ENCODE peak calls at places on chromosomes 6 and 20, in five cellular contexts. One of them, this sample, is unnamed.
A peak's percentile ranks its signal among the peaks of the same experiment; 100 is the strongest.

GRCh38 chr6:85612690-85613474 is 19.2 kb upstream of the SNX14 start:
- DNase-seq in ureter: no peak
- DNase-seq in stimulated activated effector memory CD8-positive, alpha-beta T cell treated with anti-CD3 and anti-CD28 coated beads, Interleukin-12 subunit alpha, Interleukin-12 subunit beta, amount 100 ng/mL, for 72 hours: no peak
- DNase-seq in T1000: no peak
- DNase-seq in activated naive CD8-positive, alpha-beta T cell treated with anti-CD3 and anti-CD28 coated beads, Interleukin-2, amount 50 U/mL, for 24 hours: no peak
- DNase-seq in this sample: no peak

GRCh38 chr20:57205625-57206219 is 60.7 kb downstream of the BMP7 start:
- DNase-seq in ureter: no peak
- DNase-seq in stimulated activated effector memory CD8-positive, alpha-beta T cell treated with anti-CD3 and anti-CD28 coated beads, Interleukin-12 subunit alpha, Interleukin-12 subunit beta, amount 100 ng/mL, for 72 hours: no peak
- DNase-seq in T1000: no peak
- DNase-seq in activated naive CD8-positive, alpha-beta T cell treated with anti-CD3 and anti-CD28 coated beads, Interleukin-2, amount 50 U/mL, for 24 hours: no peak
- DNase-seq in this sample: no peak

GRCh38 chr20:62702886-62703852 is 5.5 kb upstream of the NTSR1 start:
- DNase-seq in ureter: no peak
- DNase-seq in stimulated activated effector memory CD8-positive, alpha-beta T cell treated with anti-CD3 and anti-CD28 coated beads, Interleukin-12 subunit alpha, Interleukin-12 subunit beta, amount 100 ng/mL, for 72 hours: no peak
- DNase-seq in T1000: peak; percentile 61
- DNase-seq in activated naive CD8-positive, alpha-beta T cell treated with anti-CD3 and anti-CD28 coated beads, Interleukin-2, amount 50 U/mL, for 24 hours: peak; percentile 22
- DNase-seq in this sample: peak; percentile 83

GRCh38 chr6:40044196-40044595 is 109.9 kb upstream of the MOCS1 start:
- DNase-seq in ureter: no peak
- DNase-seq in stimulated activated effector memory CD8-positive, alpha-beta T cell treated with anti-CD3 and anti-CD28 coated beads, Interleukin-12 subunit alpha, Interleukin-12 subunit beta, amount 100 ng/mL, for 72 hours: no peak
- DNase-seq in T1000: no peak
- DNase-seq in activated naive CD8-positive, alpha-beta T cell treated with anti-CD3 and anti-CD28 coated beads, Interleukin-2, amount 50 U/mL, for 24 hours: no peak
- DNase-seq in this sample: no peak

GRCh38 chr6:1716845-1717244 is 107.1 kb downstream of the FOXC1 start:
- DNase-seq in ureter: no peak
- DNase-seq in stimulated activated effector memory CD8-positive, alpha-beta T cell treated with anti-CD3 and anti-CD28 coated beads, Interleukin-12 subunit alpha, Interleukin-12 subunit beta, amount 100 ng/mL, for 72 hours: no peak
- DNase-seq in T1000: no peak
- DNase-seq in activated naive CD8-positive, alpha-beta T cell treated with anti-CD3 and anti-CD28 coated beads, Interleukin-2, amount 50 U/mL, for 24 hours: no peak
- DNase-seq in this sample: no peak

GRCh38 chr6:124535746-124536145 is 426.5 kb upstream of the RNF217 start:
- DNase-seq in ureter: no peak
- DNase-seq in stimulated activated effector memory CD8-positive, alpha-beta T cell treated with anti-CD3 and anti-CD28 coated beads, Interleukin-12 subunit alpha, Interleukin-12 subunit beta, amount 100 ng/mL, for 72 hours: no peak
- DNase-seq in T1000: peak; percentile 59
- DNase-seq in activated naive CD8-positive, alpha-beta T cell treated with anti-CD3 and anti-CD28 coated beads, Interleukin-2, amount 50 U/mL, for 24 hours: no peak
- DNase-seq in this sample: no peak

GRCh38 chr20:61932711-61933480 is 132.8 kb downstream of the TAF4 start:
- DNase-seq in ureter: peak; percentile 35
- DNase-seq in stimulated activated effector memory CD8-positive, alpha-beta T cell treated with anti-CD3 and anti-CD28 coated beads, Interleukin-12 subunit alpha, Interleukin-12 subunit beta, amount 100 ng/mL, for 72 hours: no peak
- DNase-seq in T1000: no peak
- DNase-seq in activated naive CD8-positive, alpha-beta T cell treated with anti-CD3 and anti-CD28 coated beads, Interleukin-2, amount 50 U/mL, for 24 hours: no peak
- DNase-seq in this sample: no peak

GRCh38 chr6:83875843-83876242 is 16.4 kb downstream of the CYB5R4 start:
- DNase-seq in ureter: no peak
- DNase-seq in stimulated activated effector memory CD8-positive, alpha-beta T cell treated with anti-CD3 and anti-CD28 coated beads, Interleukin-12 subunit alpha, Interleukin-12 subunit beta, amount 100 ng/mL, for 72 hours: no peak
- DNase-seq in T1000: no peak
- DNase-seq in activated naive CD8-positive, alpha-beta T cell treated with anti-CD3 and anti-CD28 coated beads, Interleukin-2, amount 50 U/mL, for 24 hours: no peak
- DNase-seq in this sample: no peak

GRCh38 chr6:166173292-166173951 is 5.8 kb upstream of the TBXT start:
- DNase-seq in ureter: no peak
- DNase-seq in stimulated activated effector memory CD8-positive, alpha-beta T cell treated with anti-CD3 and anti-CD28 coated beads, Interleukin-12 subunit alpha, Interleukin-12 subunit beta, amount 100 ng/mL, for 72 hours: no peak
- DNase-seq in T1000: no peak
- DNase-seq in activated naive CD8-positive, alpha-beta T cell treated with anti-CD3 and anti-CD28 coated beads, Interleukin-2, amount 50 U/mL, for 24 hours: no peak
- DNase-seq in this sample: peak; percentile 93

GRCh38 chr6:70669133-70669532 is 1.4 kb downstream of the SMAP1 start:
- DNase-seq in ureter: no peak
- DNase-seq in stimulated activated effector memory CD8-positive, alpha-beta T cell treated with anti-CD3 and anti-CD28 coated beads, Interleukin-12 subunit alpha, Interleukin-12 subunit beta, amount 100 ng/mL, for 72 hours: no peak
- DNase-seq in T1000: no peak
- DNase-seq in activated naive CD8-positive, alpha-beta T cell treated with anti-CD3 and anti-CD28 coated beads, Interleukin-2, amount 50 U/mL, for 24 hours: no peak
- DNase-seq in this sample: no peak

GRCh38 chr6:48041894-48042293 is 69.1 kb downstream of the PTCHD4 start:
- DNase-seq in ureter: no peak
- DNase-seq in stimulated activated effector memory CD8-positive, alpha-beta T cell treated with anti-CD3 and anti-CD28 coated beads, Interleukin-12 subunit alpha, Interleukin-12 subunit beta, amount 100 ng/mL, for 72 hours: no peak
- DNase-seq in T1000: no peak
- DNase-seq in activated naive CD8-positive, alpha-beta T cell treated with anti-CD3 and anti-CD28 coated beads, Interleukin-2, amount 50 U/mL, for 24 hours: no peak
- DNase-seq in this sample: no peak

GRCh38 chr6:42451595-42452170 is at the start of gene TRERF1:
- DNase-seq in ureter: peak; percentile 67
- DNase-seq in stimulated activated effector memory CD8-positive, alpha-beta T cell treated with anti-CD3 and anti-CD28 coated beads, Interleukin-12 subunit alpha, Interleukin-12 subunit beta, amount 100 ng/mL, for 72 hours: no peak
- DNase-seq in T1000: no peak
- DNase-seq in activated naive CD8-positive, alpha-beta T cell treated with anti-CD3 and anti-CD28 coated beads, Interleukin-2, amount 50 U/mL, for 24 hours: peak; percentile 55
- DNase-seq in this sample: peak; percentile 94

GRCh38 chr6:88985901-88986300 is 22.5 kb upstream of the RNGTT start:
- DNase-seq in ureter: no peak
- DNase-seq in stimulated activated effector memory CD8-positive, alpha-beta T cell treated with anti-CD3 and anti-CD28 coated beads, Interleukin-12 subunit alpha, Interleukin-12 subunit beta, amount 100 ng/mL, for 72 hours: no peak
- DNase-seq in T1000: no peak
- DNase-seq in activated naive CD8-positive, alpha-beta T cell treated with anti-CD3 and anti-CD28 coated beads, Interleukin-2, amount 50 U/mL, for 24 hours: no peak
- DNase-seq in this sample: no peak

GRCh38 chr6:98957440-98957839 is 9.7 kb upstream of the FBXL4 start:
- DNase-seq in ureter: peak; percentile 45
- DNase-seq in stimulated activated effector memory CD8-positive, alpha-beta T cell treated with anti-CD3 and anti-CD28 coated beads, Interleukin-12 subunit alpha, Interleukin-12 subunit beta, amount 100 ng/mL, for 72 hours: no peak
- DNase-seq in T1000: peak; percentile 68
- DNase-seq in activated naive CD8-positive, alpha-beta T cell treated with anti-CD3 and anti-CD28 coated beads, Interleukin-2, amount 50 U/mL, for 24 hours: no peak
- DNase-seq in this sample: no peak

GRCh38 chr6:3881722-3882421 is 32.7 kb downstream of the FAM50B start:
- DNase-seq in ureter: no peak
- DNase-seq in stimulated activated effector memory CD8-positive, alpha-beta T cell treated with anti-CD3 and anti-CD28 coated beads, Interleukin-12 subunit alpha, Interleukin-12 subunit beta, amount 100 ng/mL, for 72 hours: no peak
- DNase-seq in T1000: no peak
- DNase-seq in activated naive CD8-positive, alpha-beta T cell treated with anti-CD3 and anti-CD28 coated beads, Interleukin-2, amount 50 U/mL, for 24 hours: no peak
- DNase-seq in this sample: no peak

GRCh38 chr6:45966340-45966739 is 49.3 kb downstream of the CLIC5 start:
- DNase-seq in ureter: no peak
- DNase-seq in stimulated activated effector memory CD8-positive, alpha-beta T cell treated with anti-CD3 and anti-CD28 coated beads, Interleukin-12 subunit alpha, Interleukin-12 subunit beta, amount 100 ng/mL, for 72 hours: no peak
- DNase-seq in T1000: no peak
- DNase-seq in activated naive CD8-positive, alpha-beta T cell treated with anti-CD3 and anti-CD28 coated beads, Interleukin-2, amount 50 U/mL, for 24 hours: no peak
- DNase-seq in this sample: no peak

GRCh38 chr6:79404677-79405076 is 132.6 kb downstream of the LCA5 start:
- DNase-seq in ureter: no peak
- DNase-seq in stimulated activated effector memory CD8-positive, alpha-beta T cell treated with anti-CD3 and anti-CD28 coated beads, Interleukin-12 subunit alpha, Interleukin-12 subunit beta, amount 100 ng/mL, for 72 hours: no peak
- DNase-seq in T1000: no peak
- DNase-seq in activated naive CD8-positive, alpha-beta T cell treated with anti-CD3 and anti-CD28 coated beads, Interleukin-2, amount 50 U/mL, for 24 hours: no peak
- DNase-seq in this sample: no peak

GRCh38 chr6:167543602-167544506 is 219.0 kb downstream of the TTLL2 start:
- DNase-seq in ureter: no peak
- DNase-seq in stimulated activated effector memory CD8-positive, alpha-beta T cell treated with anti-CD3 and anti-CD28 coated beads, Interleukin-12 subunit alpha, Interleukin-12 subunit beta, amount 100 ng/mL, for 72 hours: no peak
- DNase-seq in T1000: no peak
- DNase-seq in activated naive CD8-positive, alpha-beta T cell treated with anti-CD3 and anti-CD28 coated beads, Interleukin-2, amount 50 U/mL, for 24 hours: no peak
- DNase-seq in this sample: no peak

GRCh38 chr20:48965189-48965910 is 43.8 kb downstream of the ARFGEF2 start:
- DNase-seq in ureter: no peak
- DNase-seq in stimulated activated effector memory CD8-positive, alpha-beta T cell treated with anti-CD3 and anti-CD28 coated beads, Interleukin-12 subunit alpha, Interleukin-12 subunit beta, amount 100 ng/mL, for 72 hours: no peak
- DNase-seq in T1000: no peak
- DNase-seq in activated naive CD8-positive, alpha-beta T cell treated with anti-CD3 and anti-CD28 coated beads, Interleukin-2, amount 50 U/mL, for 24 hours: no peak
- DNase-seq in this sample: no peak

GRCh38 chr6:31042801-31043200 is 32.5 kb downstream of the MUC22 start:
- DNase-seq in ureter: peak; percentile 52
- DNase-seq in stimulated activated effector memory CD8-positive, alpha-beta T cell treated with anti-CD3 and anti-CD28 coated beads, Interleukin-12 subunit alpha, Interleukin-12 subunit beta, amount 100 ng/mL, for 72 hours: no peak
- DNase-seq in T1000: no peak
- DNase-seq in activated naive CD8-positive, alpha-beta T cell treated with anti-CD3 and anti-CD28 coated beads, Interleukin-2, amount 50 U/mL, for 24 hours: peak; percentile 23
- DNase-seq in this sample: peak; percentile 30

GRCh38 chr6:109998159-109998785 is 20.2 kb downstream of the GPR6 start:
- DNase-seq in ureter: no peak
- DNase-seq in stimulated activated effector memory CD8-positive, alpha-beta T cell treated with anti-CD3 and anti-CD28 coated beads, Interleukin-12 subunit alpha, Interleukin-12 subunit beta, amount 100 ng/mL, for 72 hours: no peak
- DNase-seq in T1000: no peak
- DNase-seq in activated naive CD8-positive, alpha-beta T cell treated with anti-CD3 and anti-CD28 coated beads, Interleukin-2, amount 50 U/mL, for 24 hours: no peak
- DNase-seq in this sample: peak; percentile 8

GRCh38 chr20:2840967-2841531 is 504 bp downstream of the VPS16 start:
- DNase-seq in ureter: peak; percentile 65
- DNase-seq in stimulated activated effector memory CD8-positive, alpha-beta T cell treated with anti-CD3 and anti-CD28 coated beads, Interleukin-12 subunit alpha, Interleukin-12 subunit beta, amount 100 ng/mL, for 72 hours: peak; percentile 29
- DNase-seq in T1000: peak; percentile 38
- DNase-seq in activated naive CD8-positive, alpha-beta T cell treated with anti-CD3 and anti-CD28 coated beads, Interleukin-2, amount 50 U/mL, for 24 hours: peak; percentile 59
- DNase-seq in this sample: peak; percentile 67

GRCh38 chr6:6942826-6943225 is 164.9 kb upstream of the RREB1 start:
- DNase-seq in ureter: no peak
- DNase-seq in stimulated activated effector memory CD8-positive, alpha-beta T cell treated with anti-CD3 and anti-CD28 coated beads, Interleukin-12 subunit alpha, Interleukin-12 subunit beta, amount 100 ng/mL, for 72 hours: no peak
- DNase-seq in T1000: no peak
- DNase-seq in activated naive CD8-positive, alpha-beta T cell treated with anti-CD3 and anti-CD28 coated beads, Interleukin-2, amount 50 U/mL, for 24 hours: peak; percentile 37
- DNase-seq in this sample: peak; percentile 100

GRCh38 chr20:57093766-57094165 is 172.7 kb downstream of the BMP7 start:
- DNase-seq in ureter: no peak
- DNase-seq in stimulated activated effector memory CD8-positive, alpha-beta T cell treated with anti-CD3 and anti-CD28 coated beads, Interleukin-12 subunit alpha, Interleukin-12 subunit beta, amount 100 ng/mL, for 72 hours: no peak
- DNase-seq in T1000: no peak
- DNase-seq in activated naive CD8-positive, alpha-beta T cell treated with anti-CD3 and anti-CD28 coated beads, Interleukin-2, amount 50 U/mL, for 24 hours: no peak
- DNase-seq in this sample: no peak

GRCh38 chr20:5680227-5680626 is 70.0 kb upstream of the SHLD1 start:
- DNase-seq in ureter: no peak
- DNase-seq in stimulated activated effector memory CD8-positive, alpha-beta T cell treated with anti-CD3 and anti-CD28 coated beads, Interleukin-12 subunit alpha, Interleukin-12 subunit beta, amount 100 ng/mL, for 72 hours: no peak
- DNase-seq in T1000: no peak
- DNase-seq in activated naive CD8-positive, alpha-beta T cell treated with anti-CD3 and anti-CD28 coated beads, Interleukin-2, amount 50 U/mL, for 24 hours: no peak
- DNase-seq in this sample: peak; percentile 40

GRCh38 chr6:150490586-150490985 is 109.1 kb upstream of the PLEKHG1 start:
- DNase-seq in ureter: peak; percentile 29
- DNase-seq in stimulated activated effector memory CD8-positive, alpha-beta T cell treated with anti-CD3 and anti-CD28 coated beads, Interleukin-12 subunit alpha, Interleukin-12 subunit beta, amount 100 ng/mL, for 72 hours: no peak
- DNase-seq in T1000: no peak
- DNase-seq in activated naive CD8-positive, alpha-beta T cell treated with anti-CD3 and anti-CD28 coated beads, Interleukin-2, amount 50 U/mL, for 24 hours: no peak
- DNase-seq in this sample: no peak

GRCh38 chr6:16514249-16514648 is 247.0 kb downstream of the ATXN1 start:
- DNase-seq in ureter: no peak
- DNase-seq in stimulated activated effector memory CD8-positive, alpha-beta T cell treated with anti-CD3 and anti-CD28 coated beads, Interleukin-12 subunit alpha, Interleukin-12 subunit beta, amount 100 ng/mL, for 72 hours: no peak
- DNase-seq in T1000: no peak
- DNase-seq in activated naive CD8-positive, alpha-beta T cell treated with anti-CD3 and anti-CD28 coated beads, Interleukin-2, amount 50 U/mL, for 24 hours: no peak
- DNase-seq in this sample: peak; percentile 64

GRCh38 chr6:13026557-13026956 is 301.8 kb downstream of the TBC1D7 start:
- DNase-seq in ureter: no peak
- DNase-seq in stimulated activated effector memory CD8-positive, alpha-beta T cell treated with anti-CD3 and anti-CD28 coated beads, Interleukin-12 subunit alpha, Interleukin-12 subunit beta, amount 100 ng/mL, for 72 hours: no peak
- DNase-seq in T1000: no peak
- DNase-seq in activated naive CD8-positive, alpha-beta T cell treated with anti-CD3 and anti-CD28 coated beads, Interleukin-2, amount 50 U/mL, for 24 hours: no peak
- DNase-seq in this sample: no peak

GRCh38 chr20:49567421-49568256 is at the start of gene PTGIS:
- DNase-seq in ureter: peak; percentile 45
- DNase-seq in stimulated activated effector memory CD8-positive, alpha-beta T cell treated with anti-CD3 and anti-CD28 coated beads, Interleukin-12 subunit alpha, Interleukin-12 subunit beta, amount 100 ng/mL, for 72 hours: no peak
- DNase-seq in T1000: no peak
- DNase-seq in activated naive CD8-positive, alpha-beta T cell treated with anti-CD3 and anti-CD28 coated beads, Interleukin-2, amount 50 U/mL, for 24 hours: no peak
- DNase-seq in this sample: no peak

GRCh38 chr20:16054917-16055316 is 518.3 kb downstream of the KIF16B start:
- DNase-seq in ureter: no peak
- DNase-seq in stimulated activated effector memory CD8-positive, alpha-beta T cell treated with anti-CD3 and anti-CD28 coated beads, Interleukin-12 subunit alpha, Interleukin-12 subunit beta, amount 100 ng/mL, for 72 hours: no peak
- DNase-seq in T1000: no peak
- DNase-seq in activated naive CD8-positive, alpha-beta T cell treated with anti-CD3 and anti-CD28 coated beads, Interleukin-2, amount 50 U/mL, for 24 hours: no peak
- DNase-seq in this sample: peak; percentile 29

GRCh38 chr20:59999502-59999901 is 41.3 kb downstream of the CDH26 start:
- DNase-seq in ureter: no peak
- DNase-seq in stimulated activated effector memory CD8-positive, alpha-beta T cell treated with anti-CD3 and anti-CD28 coated beads, Interleukin-12 subunit alpha, Interleukin-12 subunit beta, amount 100 ng/mL, for 72 hours: no peak
- DNase-seq in T1000: no peak
- DNase-seq in activated naive CD8-positive, alpha-beta T cell treated with anti-CD3 and anti-CD28 coated beads, Interleukin-2, amount 50 U/mL, for 24 hours: no peak
- DNase-seq in this sample: no peak

GRCh38 chr6:141451508-141452353 is 681.0 kb upstream of the GJE1 start:
- DNase-seq in ureter: no peak
- DNase-seq in stimulated activated effector memory CD8-positive, alpha-beta T cell treated with anti-CD3 and anti-CD28 coated beads, Interleukin-12 subunit alpha, Interleukin-12 subunit beta, amount 100 ng/mL, for 72 hours: no peak
- DNase-seq in T1000: no peak
- DNase-seq in activated naive CD8-positive, alpha-beta T cell treated with anti-CD3 and anti-CD28 coated beads, Interleukin-2, amount 50 U/mL, for 24 hours: no peak
- DNase-seq in this sample: no peak

GRCh38 chr6:57313711-57314471 is 3.5 kb upstream of the PRIM2 start:
- DNase-seq in ureter: peak; percentile 46
- DNase-seq in stimulated activated effector memory CD8-positive, alpha-beta T cell treated with anti-CD3 and anti-CD28 coated beads, Interleukin-12 subunit alpha, Interleukin-12 subunit beta, amount 100 ng/mL, for 72 hours: no peak
- DNase-seq in T1000: peak; percentile 79
- DNase-seq in activated naive CD8-positive, alpha-beta T cell treated with anti-CD3 and anti-CD28 coated beads, Interleukin-2, amount 50 U/mL, for 24 hours: no peak
- DNase-seq in this sample: no peak

This sample was measured in NB4.